ENCODE peak calls at places on chromosomes 2 and 18, in four cellular contexts. Q is AG10803, P is Panc1, G is A549. U is an unnamed sample.

GRCh38 chr2:135257383-135258090 is 205.4 kb downstream of the RAB3GAP1 start:
- DNase-seq in Q (peak), G (no peak), P (no peak), U (peak)

GRCh38 chr18:37346048-37346447 is 219.6 kb downstream of the CELF4 start:
- DNase-seq in Q (no peak), G (no peak), P (no peak), U (no peak)

GRCh38 chr18:58362027-58362575 is 266.8 kb downstream of the ALPK2 start:
- DNase-seq in Q (peak), P (no peak), G (peak), U (peak)

GRCh38 chr2:152094014-152094413 is 4.8 kb downstream of the CACNB4 start:
- DNase-seq in P (no peak), Q (no peak), G (no peak), U (no peak)

GRCh38 chr18:63159590-63159989 is 160.0 kb downstream of the BCL2 start:
- DNase-seq in Q (no peak), P (no peak), G (no peak), U (no peak)

GRCh38 chr2:237758165-237758564 is 40.4 kb upstream of the RBM44 start:
- DNase-seq in Q (no peak), G (no peak), P (no peak), U (no peak)

GRCh38 chr2:3647831-3648651 is 10.0 kb upstream of the ALLC start:
- DNase-seq in P (no peak), G (no peak), Q (no peak), U (no peak)

GRCh38 chr18:24414349-24415003 is 12.0 kb upstream of the IMPACT start:
- DNase-seq in P (no peak), G (no peak), Q (no peak), U (no peak)

GRCh38 chr2:57444731-57445414 is 601.7 kb upstream of the VRK2 start:
- DNase-seq in Q (no peak), G (no peak), P (no peak), U (no peak)

GRCh38 chr18:46920067-46920466 is 2.7 kb downstream of the KATNAL2 start:
- DNase-seq in P (no peak), G (no peak), Q (no peak), U (no peak)

GRCh38 chr18:78123144-78123909 is 856.3 kb upstream of the SALL3 start:
- DNase-seq in G (no peak), P (no peak), Q (no peak), U (no peak)

GRCh38 chr2:42046819-42047487 is 868 bp upstream of the PKDCC start:
- DNase-seq in G (no peak), P (no peak), Q (no peak), U (peak)

GRCh38 chr2:173652311-173652710 is 297.6 kb downstream of the CDCA7 start:
- DNase-seq in G (peak), P (peak), Q (peak), U (peak)

GRCh38 chr2:122753341-122753740 is 997.9 kb downstream of the TSN start:
- DNase-seq in P (no peak), Q (no peak), G (no peak), U (no peak)

GRCh38 chr2:175403599-175404221 is 222.2 kb upstream of the ATP5MC3 start:
- DNase-seq in G (no peak), P (no peak), Q (no peak), U (no peak)

GRCh38 chr2:62713837-62714236 is 8.3 kb downstream of the EHBP1 start:
- DNase-seq in P (no peak), G (no peak), Q (peak), U (peak)

GRCh38 chr2:216775043-216775453 is 79.7 kb upstream of the IGFBP5 start:
- DNase-seq in Q (peak), P (no peak), G (peak), U (peak)

GRCh38 chr2:171811229-171811628 is 82.8 kb downstream of the SLC25A12 start:
- DNase-seq in G (peak), Q (peak), P (peak), U (peak)

GRCh38 chr2:223669453-223670225 is 67.5 kb upstream of the SCG2 start:
- DNase-seq in Q (peak), G (no peak), P (no peak), U (peak)

GRCh38 chr2:176508984-176509383 is 239.7 kb downstream of the MTX2 start:
- DNase-seq in P (no peak), G (no peak), Q (peak), U (no peak)

GRCh38 chr18:63322908-63323634 is 3.5 kb upstream of the BCL2 start:
- DNase-seq in P (peak), Q (peak), G (peak), U (peak)

GRCh38 chr2:187964742-187965141 is 326.9 kb upstream of the GULP1 start:
- DNase-seq in G (no peak), P (no peak), Q (no peak), U (peak)

GRCh38 chr2:172821370-172822338 is 86.0 kb downstream of the RAPGEF4 start:
- DNase-seq in G (no peak), Q (no peak), P (no peak), U (peak)

GRCh38 chr2:175539122-175539521 is 357.6 kb upstream of the ATP5MC3 start:
- DNase-seq in G (no peak), Q (no peak), P (no peak), U (no peak)

GRCh38 chr2:99066602-99067001 is 74.9 kb upstream of the C2orf15 start:
- DNase-seq in Q (peak), P (no peak), G (peak), U (peak)

GRCh38 chr18:47050468-47050867 is 15.0 kb upstream of the ELOA2 start:
- DNase-seq in P (peak), G (no peak), Q (peak), U (peak)

GRCh38 chr2:71798266-71799012 is 345.1 kb downstream of the DYSF start:
- DNase-seq in Q (peak), P (no peak), G (peak), U (peak)

GRCh38 chr2:226977775-226978190 is 141.9 kb downstream of the RHBDD1 start:
- DNase-seq in Q (peak), P (no peak), G (no peak), U (peak)

GRCh38 chr2:238569415-238570195 is 142.9 kb downstream of the ASB1 start:
- DNase-seq in P (no peak), Q (no peak), G (no peak), U (no peak)

GRCh38 chr2:9166579-9167392 is 39.8 kb upstream of the ASAP2 start:
- DNase-seq in G (no peak), P (no peak), Q (no peak), U (peak)

GRCh38 chr2:53508667-53509066 is 258.9 kb upstream of the CHAC2 start:
- DNase-seq in P (no peak), Q (no peak), G (no peak), U (no peak)

GRCh38 chr2:202521470-202521869 is 113.3 kb upstream of the FAM117B start:
- DNase-seq in P (no peak), G (no peak), Q (no peak), U (no peak)

GRCh38 chr18:61998335-61998734 is 105.5 kb upstream of the RNF152 start:
- DNase-seq in G (no peak), P (no peak), Q (peak), U (no peak)

GRCh38 chr2:196592912-196593881 is 46.3 kb upstream of the CCDC150 start:
- DNase-seq in Q (peak), P (no peak), G (peak), U (peak)

GRCh38 chr2:196591621-196592022 is 47.9 kb upstream of the CCDC150 start:
- DNase-seq in P (no peak), G (no peak), Q (no peak), U (no peak)

GRCh38 chr2:196594158-196594557 is 45.4 kb upstream of the CCDC150 start:
- DNase-seq in G (no peak), Q (no peak), P (no peak), U (no peak)

GRCh38 chr2:196591004-196591403 is 48.5 kb upstream of the CCDC150 start:
- DNase-seq in Q (no peak), G (no peak), P (no peak), U (no peak)

DNA sequence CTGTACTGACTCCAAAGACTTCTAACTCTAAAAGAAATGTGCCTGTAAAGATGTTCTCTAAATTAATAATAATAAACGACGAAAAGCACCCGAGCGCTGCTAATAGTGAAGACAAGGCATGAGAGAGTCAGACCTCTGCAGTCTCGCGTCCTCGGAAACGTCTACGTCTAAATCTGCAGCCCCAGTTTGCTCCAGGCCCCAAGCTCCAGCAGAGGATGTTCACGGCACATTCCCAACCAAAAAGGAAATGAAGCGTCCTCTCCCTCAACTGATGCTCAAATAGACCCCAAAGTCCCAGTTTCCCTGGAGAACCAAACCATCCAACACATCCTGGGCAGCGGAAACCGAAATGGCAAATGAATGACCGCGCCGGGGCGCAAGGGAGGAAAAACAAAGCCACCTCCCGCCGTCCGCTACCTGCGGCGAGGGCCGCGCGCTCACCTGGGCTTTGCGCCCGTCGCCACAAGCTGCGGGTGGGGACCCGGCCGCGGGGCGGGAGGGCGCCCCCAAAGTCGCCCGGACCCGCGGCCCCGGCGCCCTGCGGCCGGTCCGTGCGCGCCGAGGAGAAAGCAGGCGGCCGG is 47.1 kb upstream of the CCDC150 start:
- DNase-seq in Q (peak), P (no peak), G (no peak), U (peak)
- TF ChIP-seq CTCF in Q (peak), P (peak), G (peak), U (peak)

DNA sequence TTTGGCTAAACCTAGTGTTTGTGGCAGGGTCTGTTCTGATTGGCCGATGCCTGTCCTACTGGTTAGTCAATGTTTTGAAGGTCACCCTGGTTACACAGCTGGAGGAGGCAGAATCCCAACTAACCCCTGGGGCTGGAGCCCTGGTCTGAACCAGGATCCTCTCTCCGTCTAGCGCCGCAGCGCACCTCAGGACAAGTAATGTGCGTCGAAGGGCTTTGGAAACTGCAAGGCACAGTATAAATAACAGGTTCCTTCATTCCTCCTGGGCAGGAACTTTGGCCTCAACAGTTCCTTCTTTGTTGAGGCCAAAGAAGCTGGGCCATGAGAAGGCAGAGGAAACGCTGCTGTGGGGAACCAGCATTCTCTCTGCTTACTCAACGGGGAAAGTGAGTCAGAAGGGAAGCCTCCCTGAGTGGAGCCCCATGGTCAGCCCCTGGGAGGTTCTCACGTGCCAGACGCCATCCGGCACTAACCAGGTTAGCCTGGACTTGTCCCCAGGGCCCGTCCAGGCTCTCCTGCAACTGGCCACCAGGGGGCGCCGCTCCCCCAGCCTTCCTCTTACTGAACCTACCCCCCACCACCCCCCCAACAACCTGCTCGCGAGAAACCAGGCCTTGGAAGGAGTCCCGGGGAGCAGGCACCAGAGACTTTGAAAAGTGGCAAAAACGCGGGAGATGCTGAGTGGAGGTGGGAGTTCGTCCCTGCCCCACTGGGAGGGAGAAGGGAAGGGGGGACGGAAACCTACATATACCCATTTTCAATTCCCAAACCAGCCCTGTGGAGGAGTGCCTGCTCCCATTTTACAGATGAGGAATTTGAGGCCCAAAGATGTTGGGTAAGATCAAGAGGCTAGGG is 19.8 kb downstream of the TEX44 start:
- DNase-seq in Q (peak), P (peak), G (peak), U (peak)
- H3K4me3 ChIP-seq in Q (no peak), P (no peak), G (peak), U (no peak)

GRCh38 chr2:104452558-104452957 is 401.4 kb upstream of the POU3F3 start:
- DNase-seq in Q (no peak), G (no peak), P (no peak), U (no peak)

GRCh38 chr2:104444392-104444791 is 409.5 kb upstream of the POU3F3 start:
- DNase-seq in P (no peak), G (no peak), Q (peak), U (no peak)

GRCh38 chr2:104448661-104449410 is 405.1 kb upstream of the POU3F3 start:
- DNase-seq in P (no peak), G (no peak), Q (no peak), U (no peak)

GRCh38 chr2:104444840-104445239 is 409.1 kb upstream of the POU3F3 start:
- DNase-seq in P (no peak), Q (no peak), G (no peak), U (no peak)

DNA sequence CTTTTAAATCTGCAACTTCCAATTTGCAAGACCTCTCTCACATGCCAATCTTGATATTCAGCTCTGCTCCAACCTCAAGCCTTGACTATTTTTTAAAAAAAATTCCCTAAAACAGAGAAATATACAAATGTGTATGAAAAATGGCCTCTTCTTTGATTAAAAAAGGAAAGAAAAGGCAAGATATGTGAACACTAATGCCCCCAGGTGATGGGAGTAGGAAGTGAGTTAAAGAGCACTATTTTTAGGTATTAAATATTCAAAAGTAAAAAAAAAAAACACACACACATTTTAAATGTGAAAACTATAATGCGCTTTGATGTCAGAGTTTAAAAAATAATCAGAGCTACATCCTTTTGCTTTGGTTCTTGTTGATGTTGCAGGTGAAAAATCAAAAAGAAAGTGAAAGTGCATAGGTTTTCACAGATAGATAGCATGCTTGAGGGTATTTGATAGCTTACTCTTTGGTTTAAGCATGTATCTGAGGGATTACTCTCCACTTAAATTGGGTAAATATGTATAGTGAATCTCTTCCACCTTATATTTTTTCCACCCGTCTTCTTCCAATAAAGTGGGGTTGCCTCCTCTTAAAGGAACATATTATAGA is 406.0 kb upstream of the POU3F3 start:
- DNase-seq in Q (no peak), G (no peak), P (no peak), U (no peak)
- TF ChIP-seq CTCF in Q (peak), G (peak), P (no peak), U (no peak)

DNA sequence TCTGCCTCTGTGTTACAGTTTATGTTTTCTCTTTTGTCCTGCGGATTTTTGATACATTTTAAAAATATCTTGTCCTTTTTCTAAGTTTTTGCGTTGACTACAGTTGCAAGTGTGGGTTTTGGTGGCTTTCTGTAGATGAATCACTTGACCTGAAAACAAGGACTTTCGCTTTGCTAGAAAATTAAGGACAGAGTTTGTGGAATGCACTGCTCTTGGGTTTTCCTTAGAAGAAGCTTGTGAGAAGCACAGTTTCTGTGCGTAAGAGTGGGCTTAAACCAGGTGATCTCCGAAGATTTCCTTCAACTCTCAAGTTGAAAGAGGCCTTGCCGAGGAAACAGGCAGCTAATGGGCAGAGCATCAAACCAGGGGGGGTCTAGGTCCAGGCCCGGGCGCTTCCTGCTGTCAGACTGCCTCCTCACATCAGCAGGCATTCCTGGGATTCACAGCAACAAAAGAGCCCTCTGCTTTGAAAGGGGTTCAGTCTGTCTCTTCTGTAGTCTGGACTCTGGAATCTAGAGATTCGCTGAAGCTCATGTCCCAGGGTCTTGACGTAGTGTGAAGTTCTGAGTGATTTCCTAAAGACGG is 17.3 kb downstream of the NCK2 start:
- DNase-seq in P (no peak), Q (no peak), G (no peak), U (no peak)
- H3K4me3 ChIP-seq in P (no peak), Q (no peak), G (no peak), U (no peak)

GRCh38 chr2:59904145-59904544 is 649.3 kb downstream of the BCL11A start:
- DNase-seq in P (no peak), Q (no peak), G (no peak), U (no peak)
- TF ChIP-seq CTCF in P (no peak), Q (no peak), G (no peak), U (no peak)

DNA sequence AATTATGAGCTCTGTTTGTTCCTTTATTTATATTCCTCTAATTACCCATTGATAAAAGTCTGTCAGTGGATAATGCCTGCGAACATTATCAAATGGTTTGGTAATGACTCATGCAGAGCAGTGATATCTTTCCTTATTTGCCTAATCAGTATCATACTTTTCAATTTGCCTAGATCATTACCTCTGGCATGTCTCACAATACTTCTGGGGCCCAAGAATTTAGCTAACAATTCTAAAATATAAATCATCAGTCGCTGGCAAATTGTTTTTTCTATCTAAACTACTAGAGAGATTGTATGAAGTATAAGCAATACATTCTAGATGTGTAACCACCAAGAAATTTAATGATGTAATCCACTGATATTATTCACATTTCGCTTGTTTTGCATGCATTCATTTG is 191.1 kb upstream of the CDH19 start:
- DNase-seq in P (no peak), Q (no peak), G (no peak), U (peak)
- H3K4me3 ChIP-seq in P (no peak), Q (no peak), G (no peak), U (no peak)

U was measured in fibroblast of the aortic adventitia.